ENCODE peak calls at places on chromosomes 13 and 19, in five cellular contexts. One of them, this sample, is unnamed.

GRCh38 chr13:99228737-99229691 is 28.4 kb downstream of the UBAC2 start:
- DNase-seq in psoas muscle: no peak
- DNase-seq in heart right ventricle: no peak
- DNase-seq in tibial nerve: no peak
- DNase-seq in stomach: no peak
- DNase-seq in this sample: no peak

GRCh38 chr19:927044-927706 is 1.3 kb downstream of the ARID3A start:
- DNase-seq in psoas muscle: peak; percentile 82
- DNase-seq in heart right ventricle: no peak
- DNase-seq in tibial nerve: peak; percentile 75
- DNase-seq in stomach: peak; percentile 55
- DNase-seq in this sample: peak; percentile 84

GRCh38 chr19:10922638-10923014 is 5.8 kb downstream of the YIPF2 start:
- DNase-seq in psoas muscle: no peak
- DNase-seq in heart right ventricle: no peak
- DNase-seq in tibial nerve: no peak
- DNase-seq in stomach: no peak
- DNase-seq in this sample: no peak

GRCh38 chr13:60397693-60398437 is 845 bp downstream of the TDRD3 start:
- DNase-seq in psoas muscle: peak; percentile 68
- DNase-seq in heart right ventricle: peak; percentile 55
- DNase-seq in tibial nerve: peak; percentile 16
- DNase-seq in stomach: peak; percentile 63
- DNase-seq in this sample: peak; percentile 69

GRCh38 chr13:95524270-95524901 is 28.1 kb upstream of the CLDN10 start:
- DNase-seq in psoas muscle: no peak
- DNase-seq in heart right ventricle: no peak
- DNase-seq in tibial nerve: no peak
- DNase-seq in stomach: no peak
- DNase-seq in this sample: no peak

GRCh38 chr19:54164369-54165068 is 5.0 kb upstream of the LENG1 start:
- DNase-seq in psoas muscle: no peak
- DNase-seq in heart right ventricle: peak; percentile 87
- DNase-seq in tibial nerve: no peak
- DNase-seq in stomach: peak; percentile 88
- DNase-seq in this sample: peak; percentile 68

GRCh38 chr13:24502567-24503375 is 9.8 kb downstream of the PARP4 start:
- DNase-seq in psoas muscle: peak; percentile 38
- DNase-seq in heart right ventricle: no peak
- DNase-seq in tibial nerve: no peak
- DNase-seq in stomach: peak; percentile 44
- DNase-seq in this sample: no peak

GRCh38 chr13:24050292-24050711 is 110.2 kb upstream of the SPATA13 start:
- DNase-seq in psoas muscle: peak; percentile 28
- DNase-seq in heart right ventricle: no peak
- DNase-seq in tibial nerve: no peak
- DNase-seq in stomach: peak; percentile 70
- DNase-seq in this sample: no peak

GRCh38 chr19:45136507-45137178 is 24.1 kb downstream of the NKPD1 start:
- DNase-seq in psoas muscle: no peak
- DNase-seq in heart right ventricle: no peak
- DNase-seq in tibial nerve: no peak
- DNase-seq in stomach: no peak
- DNase-seq in this sample: no peak

GRCh38 chr13:112391747-112392146 is 15.6 kb downstream of the SPACA7 start:
- DNase-seq in psoas muscle: no peak
- DNase-seq in heart right ventricle: no peak
- DNase-seq in tibial nerve: no peak
- DNase-seq in stomach: no peak
- DNase-seq in this sample: no peak

GRCh38 chr13:111360452-111360851 is 40.0 kb downstream of the TEX29 start:
- DNase-seq in psoas muscle: no peak
- DNase-seq in heart right ventricle: no peak
- DNase-seq in tibial nerve: no peak
- DNase-seq in stomach: peak; percentile 4
- DNase-seq in this sample: no peak

GRCh38 chr19:7729211-7729610 is 2.7 kb downstream of the CLEC4G start:
- DNase-seq in psoas muscle: no peak
- DNase-seq in heart right ventricle: no peak
- DNase-seq in tibial nerve: no peak
- DNase-seq in stomach: no peak
- DNase-seq in this sample: no peak

GRCh38 chr13:28394422-28394821 is 100.5 kb downstream of the FLT1 start:
- DNase-seq in psoas muscle: no peak
- DNase-seq in heart right ventricle: no peak
- DNase-seq in tibial nerve: no peak
- DNase-seq in stomach: no peak
- DNase-seq in this sample: no peak

GRCh38 chr19:3721131-3721899 is 13.1 kb downstream of the TJP3 start:
- DNase-seq in psoas muscle: peak; percentile 74
- DNase-seq in heart right ventricle: peak; percentile 78
- DNase-seq in tibial nerve: no peak
- DNase-seq in stomach: peak; percentile 98
- DNase-seq in this sample: no peak

GRCh38 chr19:49779731-49780578 is 13.2 kb downstream of the AP2A1 start:
- DNase-seq in psoas muscle: no peak
- DNase-seq in heart right ventricle: no peak
- DNase-seq in tibial nerve: no peak
- DNase-seq in stomach: no peak
- DNase-seq in this sample: no peak

GRCh38 chr19:44603201-44603945 is 10.0 kb upstream of the IGSF23 start:
- DNase-seq in psoas muscle: no peak
- DNase-seq in heart right ventricle: peak; percentile 53
- DNase-seq in tibial nerve: no peak
- DNase-seq in stomach: no peak
- DNase-seq in this sample: no peak

GRCh38 chr13:21998279-21998678 is 327.4 kb downstream of the FGF9 start:
- DNase-seq in psoas muscle: no peak
- DNase-seq in heart right ventricle: no peak
- DNase-seq in tibial nerve: no peak
- DNase-seq in stomach: no peak
- DNase-seq in this sample: peak; percentile 32

GRCh38 chr13:28586585-28587540 is 72.1 kb upstream of the POMP start:
- DNase-seq in psoas muscle: no peak
- DNase-seq in heart right ventricle: no peak
- DNase-seq in tibial nerve: no peak
- DNase-seq in stomach: no peak
- DNase-seq in this sample: no peak

GRCh38 chr13:58097831-58098230 is 466.3 kb downstream of the PCDH17 start:
- DNase-seq in psoas muscle: no peak
- DNase-seq in heart right ventricle: no peak
- DNase-seq in tibial nerve: no peak
- DNase-seq in stomach: no peak
- DNase-seq in this sample: no peak

GRCh38 chr19:10726268-10726667 is 8.4 kb downstream of the DNM2 start:
- DNase-seq in psoas muscle: no peak
- DNase-seq in heart right ventricle: no peak
- DNase-seq in tibial nerve: no peak
- DNase-seq in stomach: peak; percentile 55
- DNase-seq in this sample: no peak

GRCh38 chr13:77207943-77208342 is 119.0 kb downstream of the MYCBP2 start:
- DNase-seq in psoas muscle: no peak
- DNase-seq in heart right ventricle: no peak
- DNase-seq in tibial nerve: no peak
- DNase-seq in stomach: no peak
- DNase-seq in this sample: no peak

GRCh38 chr13:98582947-98583346 is 6.0 kb upstream of the STK24 start:
- DNase-seq in psoas muscle: no peak
- DNase-seq in heart right ventricle: no peak
- DNase-seq in tibial nerve: no peak
- DNase-seq in stomach: no peak
- DNase-seq in this sample: no peak

GRCh38 chr13:80312967-80313366 is 28.0 kb downstream of the SPRY2 start:
- DNase-seq in psoas muscle: no peak
- DNase-seq in heart right ventricle: no peak
- DNase-seq in tibial nerve: no peak
- DNase-seq in stomach: no peak
- DNase-seq in this sample: no peak

GRCh38 chr19:13839938-13840750 is 36.8 kb upstream of the NANOS3 start:
- DNase-seq in psoas muscle: peak; percentile 76
- DNase-seq in heart right ventricle: no peak
- DNase-seq in tibial nerve: no peak
- DNase-seq in stomach: peak; percentile 75
- DNase-seq in this sample: no peak

GRCh38 chr19:28289294-28290063 is 923.5 kb downstream of the UQCRFS1 start:
- DNase-seq in psoas muscle: no peak
- DNase-seq in heart right ventricle: no peak
- DNase-seq in tibial nerve: no peak
- DNase-seq in stomach: no peak
- DNase-seq in this sample: no peak

DNA sequence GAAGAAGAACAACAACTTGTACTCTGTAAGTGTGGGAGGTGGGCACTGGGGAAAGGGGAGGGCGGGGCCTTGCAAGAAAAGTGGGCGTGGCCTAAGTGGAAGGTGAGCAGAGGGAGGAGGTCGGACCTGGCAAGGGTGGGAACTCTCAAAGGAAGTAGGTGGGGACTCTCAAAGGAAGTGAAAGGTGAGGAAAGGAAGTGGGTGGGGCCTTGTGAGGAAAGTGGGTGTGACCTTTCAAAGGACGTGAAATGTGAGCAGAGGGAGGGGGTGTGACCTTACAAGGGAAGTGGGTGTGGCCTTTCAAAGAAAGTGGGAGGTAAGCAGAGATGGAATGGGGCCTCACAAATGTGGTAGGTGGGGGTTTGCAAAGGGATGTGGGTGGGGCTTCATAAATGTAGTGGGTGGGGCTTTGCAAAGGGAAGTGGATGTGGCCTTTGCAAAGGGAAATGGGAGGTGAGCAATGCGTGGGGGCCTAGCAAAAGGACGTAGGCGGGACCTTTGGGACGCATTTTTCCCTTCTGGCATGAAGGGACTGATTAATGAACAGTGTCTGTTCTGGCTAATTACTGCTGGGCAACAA is 25.9 kb downstream of the ACSBG2 start:
- DNase-seq in psoas muscle: peak; percentile 23
- DNase-seq in heart right ventricle: peak; percentile 63
- DNase-seq in tibial nerve: no peak
- DNase-seq in stomach: no peak
- DNase-seq in this sample: peak; percentile 60
- H3K27me3 ChIP-seq in psoas muscle: no peaks in the 10 kb centered on the region
- H3K27me3 ChIP-seq in heart right ventricle: no peaks in the 10 kb centered on the region
- H3K27me3 ChIP-seq in tibial nerve: no peaks in the 10 kb centered on the region
- H3K27me3 ChIP-seq in stomach: no peaks in the 10 kb centered on the region
- H3K27me3 ChIP-seq in this sample: no peaks in the 10 kb centered on the region

DNA sequence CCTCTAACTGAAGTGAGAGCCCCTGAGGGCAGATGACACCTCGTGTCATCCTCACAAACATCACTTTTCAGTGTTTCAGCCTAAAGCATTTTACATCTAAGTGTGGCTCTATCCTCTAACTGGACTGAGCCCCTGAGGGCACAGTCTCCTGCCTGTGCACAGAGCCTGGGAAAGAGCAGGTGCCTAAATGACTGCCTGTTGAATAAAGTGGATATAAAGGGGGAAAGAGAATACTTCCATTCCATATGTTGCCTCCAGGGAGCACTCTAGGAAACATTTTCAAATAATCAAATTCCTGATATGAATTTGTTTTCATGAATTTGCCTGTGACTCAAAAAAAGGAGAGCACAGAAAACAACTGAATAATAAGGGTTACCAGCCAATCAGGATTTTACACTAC is 32.2 kb downstream of the CNMD start:
- DNase-seq in psoas muscle: no peak
- DNase-seq in heart right ventricle: no peak
- DNase-seq in tibial nerve: no peak
- DNase-seq in stomach: no peak
- DNase-seq in this sample: no peak
- TF ChIP-seq CTCF in psoas muscle: no peak
- TF ChIP-seq CTCF in heart right ventricle: no peak
- TF ChIP-seq CTCF in tibial nerve: no peak
- TF ChIP-seq CTCF in stomach: no peak
- TF ChIP-seq CTCF in this sample: no peak

GRCh38 chr13:49308104-49308875 is 60.6 kb downstream of the CDADC1 start:
- DNase-seq in psoas muscle: peak; percentile 85
- DNase-seq in heart right ventricle: peak; percentile 74
- DNase-seq in tibial nerve: peak; percentile 83
- DNase-seq in stomach: peak; percentile 86
- DNase-seq in this sample: peak; percentile 92
- H3K4me1 ChIP-seq in psoas muscle: peaks cover 11% of the 10 kb centered on the region
- H3K4me1 ChIP-seq in heart right ventricle: peaks cover 14% of the 10 kb centered on the region
- H3K4me1 ChIP-seq in tibial nerve: peaks cover 87% of the 10 kb centered on the region
- H3K4me1 ChIP-seq in stomach: peaks cover 81% of the 10 kb centered on the region
- H3K4me1 ChIP-seq in this sample: peaks cover 38% of the 10 kb centered on the region

GRCh38 chr13:30862707-30863106 is 43.4 kb upstream of the MEDAG start:
- DNase-seq in psoas muscle: peak; percentile 68
- DNase-seq in heart right ventricle: no peak
- DNase-seq in tibial nerve: no peak
- DNase-seq in stomach: no peak
- DNase-seq in this sample: no peak

GRCh38 chr13:30859326-30859725 is 46.7 kb upstream of the MEDAG start:
- DNase-seq in psoas muscle: no peak
- DNase-seq in heart right ventricle: no peak
- DNase-seq in tibial nerve: no peak
- DNase-seq in stomach: no peak
- DNase-seq in this sample: no peak

GRCh38 chr13:30863231-30863630 is 42.8 kb upstream of the MEDAG start:
- DNase-seq in psoas muscle: no peak
- DNase-seq in heart right ventricle: no peak
- DNase-seq in tibial nerve: no peak
- DNase-seq in stomach: no peak
- DNase-seq in this sample: no peak

GRCh38 chr13:30861836-30862467 is 44.1 kb upstream of the MEDAG start:
- DNase-seq in psoas muscle: no peak
- DNase-seq in heart right ventricle: no peak
- DNase-seq in tibial nerve: no peak
- DNase-seq in stomach: no peak
- DNase-seq in this sample: no peak

GRCh38 chr13:30861163-30861562 is 44.9 kb upstream of the MEDAG start:
- DNase-seq in psoas muscle: no peak
- DNase-seq in heart right ventricle: no peak
- DNase-seq in tibial nerve: no peak
- DNase-seq in stomach: no peak
- DNase-seq in this sample: no peak
- H3K27me3 ChIP-seq in psoas muscle: peaks cover 2% of the 10 kb centered on the region
- H3K27me3 ChIP-seq in heart right ventricle: no peaks in the 10 kb centered on the region
- H3K27me3 ChIP-seq in tibial nerve: no peaks in the 10 kb centered on the region
- H3K27me3 ChIP-seq in stomach: no peaks in the 10 kb centered on the region
- H3K27me3 ChIP-seq in this sample: no peaks in the 10 kb centered on the region

GRCh38 chr19:5805465-5806132 is 732 bp downstream of the NRTN start:
- DNase-seq in psoas muscle: no peak
- DNase-seq in heart right ventricle: peak; percentile 58
- DNase-seq in tibial nerve: no peak
- DNase-seq in stomach: peak; percentile 88
- DNase-seq in this sample: peak; percentile 62

GRCh38 chr19:5806905-5807304 is 2.0 kb downstream of the NRTN start:
- DNase-seq in psoas muscle: no peak
- DNase-seq in heart right ventricle: no peak
- DNase-seq in tibial nerve: no peak
- DNase-seq in stomach: no peak
- DNase-seq in this sample: no peak

GRCh38 chr19:5808120-5808816 is 3.4 kb downstream of the NRTN start:
- DNase-seq in psoas muscle: no peak
- DNase-seq in heart right ventricle: no peak
- DNase-seq in tibial nerve: no peak
- DNase-seq in stomach: no peak
- DNase-seq in this sample: no peak

GRCh38 chr19:5804516-5805464 is at the start of gene NRTN:
- DNase-seq in psoas muscle: no peak
- DNase-seq in heart right ventricle: no peak
- DNase-seq in tibial nerve: no peak
- DNase-seq in stomach: peak; percentile 69
- DNase-seq in this sample: no peak

GRCh38 chr19:5806133-5806489 is 1.2 kb downstream of the NRTN start:
- DNase-seq in psoas muscle: no peak
- DNase-seq in heart right ventricle: no peak
- DNase-seq in tibial nerve: no peak
- DNase-seq in stomach: no peak
- DNase-seq in this sample: no peak
- TF ChIP-seq CTCF in psoas muscle: no peak
- TF ChIP-seq CTCF in heart right ventricle: peak; percentile 34
- TF ChIP-seq CTCF in tibial nerve: no peak
- TF ChIP-seq CTCF in stomach: no peak
- TF ChIP-seq CTCF in this sample: no peak